ENCODE peak calls at places on chromosomes 1 and 21, in seven cellular contexts. One of them, this sample, is unnamed.

GRCh38 chr1:234962340-234962989 is 166.2 kb downstream of the TOMM20 start:
- DNase-seq in HFF-Myc: peak; percentile 98
- DNase-seq in HuH-7.5: no peak
- DNase-seq in natural killer cell: no peak
- DNase-seq in naive B cell: no peak
- DNase-seq in germinal center: peak; percentile 50
- DNase-seq in heart left ventricle: no peak
- DNase-seq in this sample: no peak

GRCh38 chr1:53266038-53266437 is 27.7 kb upstream of the MAGOH start:
- DNase-seq in HFF-Myc: no peak
- DNase-seq in HuH-7.5: no peak
- DNase-seq in natural killer cell: no peak
- DNase-seq in naive B cell: no peak
- DNase-seq in germinal center: no peak
- DNase-seq in heart left ventricle: no peak
- DNase-seq in this sample: no peak

GRCh38 chr21:31732891-31733520 is 1.1 kb upstream of the SCAF4 start:
- DNase-seq in HFF-Myc: no peak
- DNase-seq in HuH-7.5: no peak
- DNase-seq in natural killer cell: no peak
- DNase-seq in naive B cell: no peak
- DNase-seq in germinal center: peak; percentile 22
- DNase-seq in heart left ventricle: no peak
- DNase-seq in this sample: no peak

GRCh38 chr1:3996846-3997705 is 97.0 kb upstream of the C1orf174 start:
- DNase-seq in HFF-Myc: no peak
- DNase-seq in HuH-7.5: no peak
- DNase-seq in natural killer cell: no peak
- DNase-seq in naive B cell: no peak
- DNase-seq in germinal center: no peak
- DNase-seq in heart left ventricle: no peak
- DNase-seq in this sample: peak; percentile 58

GRCh38 chr21:16377857-16378256 is 648.1 kb downstream of the USP25 start:
- DNase-seq in HFF-Myc: no peak
- DNase-seq in HuH-7.5: no peak
- DNase-seq in natural killer cell: no peak
- DNase-seq in naive B cell: no peak
- DNase-seq in germinal center: no peak
- DNase-seq in heart left ventricle: no peak
- DNase-seq in this sample: no peak

GRCh38 chr1:1407101-1407956 is at the start of gene MRPL20:
- DNase-seq in HFF-Myc: peak; percentile 63
- DNase-seq in HuH-7.5: peak; percentile 96
- DNase-seq in natural killer cell: peak; percentile 94
- DNase-seq in naive B cell: peak; percentile 92
- DNase-seq in germinal center: peak; percentile 93
- DNase-seq in heart left ventricle: peak; percentile 97
- DNase-seq in this sample: peak; percentile 96

GRCh38 chr1:151711940-151712339 is 4.7 kb downstream of the CELF3 start:
- DNase-seq in HFF-Myc: no peak
- DNase-seq in HuH-7.5: no peak
- DNase-seq in natural killer cell: no peak
- DNase-seq in naive B cell: no peak
- DNase-seq in germinal center: no peak
- DNase-seq in heart left ventricle: no peak
- DNase-seq in this sample: no peak

GRCh38 chr1:22847709-22848108 is 125.0 kb downstream of the LACTBL1 start:
- DNase-seq in HFF-Myc: no peak
- DNase-seq in HuH-7.5: no peak
- DNase-seq in natural killer cell: no peak
- DNase-seq in naive B cell: no peak
- DNase-seq in germinal center: no peak
- DNase-seq in heart left ventricle: no peak
- DNase-seq in this sample: no peak

GRCh38 chr1:187252923-187253322 is 424.2 kb downstream of the PLA2G4A start:
- DNase-seq in HFF-Myc: no peak
- DNase-seq in HuH-7.5: no peak
- DNase-seq in natural killer cell: no peak
- DNase-seq in naive B cell: no peak
- DNase-seq in germinal center: no peak
- DNase-seq in heart left ventricle: no peak
- DNase-seq in this sample: no peak

GRCh38 chr1:42450081-42450480 is 5.7 kb downstream of the ZMYND12 start:
- DNase-seq in HFF-Myc: no peak
- DNase-seq in HuH-7.5: no peak
- DNase-seq in natural killer cell: no peak
- DNase-seq in naive B cell: no peak
- DNase-seq in germinal center: no peak
- DNase-seq in heart left ventricle: no peak
- DNase-seq in this sample: no peak

GRCh38 chr1:95086949-95087533 is 14.3 kb upstream of the ALG14 start:
- DNase-seq in HFF-Myc: peak; percentile 70
- DNase-seq in HuH-7.5: peak; percentile 55
- DNase-seq in natural killer cell: no peak
- DNase-seq in naive B cell: no peak
- DNase-seq in germinal center: no peak
- DNase-seq in heart left ventricle: no peak
- DNase-seq in this sample: no peak

GRCh38 chr1:20328201-20328600 is 37.5 kb downstream of the VWA5B1 start:
- DNase-seq in HFF-Myc: no peak
- DNase-seq in HuH-7.5: no peak
- DNase-seq in natural killer cell: no peak
- DNase-seq in naive B cell: no peak
- DNase-seq in germinal center: no peak
- DNase-seq in heart left ventricle: no peak
- DNase-seq in this sample: no peak